ENCODE peak calls at places on chromosomes 4 and X, in eight cellular contexts. One of them, this sample, is unnamed.
A peak's percentile ranks its signal among the peaks of the same experiment; 100 is the strongest.

GRCh38 chr4:147194107-147194506 is 248.4 kb upstream of the TTC29 start:
- DNase-seq in adrenal gland: peak; percentile 26
- DNase-seq in glutamatergic neuron: no peak
- DNase-seq in DMS153: no peak
- DNase-seq in NCI-H510A: no peak
- DNase-seq in NB4: no peak
- DNase-seq in T follicular helper cell: no peak
- DNase-seq in B cell: no peak
- DNase-seq in this sample: no peak

GRCh38 chr4:134470544-134470943 is 269.0 kb upstream of the PABPC4L start:
- DNase-seq in NB4: peak; percentile 26
- DNase-seq in adrenal gland: no peak
- DNase-seq in B cell: no peak
- DNase-seq in DMS153: no peak
- DNase-seq in glutamatergic neuron: peak; percentile 18
- DNase-seq in T follicular helper cell: no peak
- DNase-seq in NCI-H510A: no peak
- DNase-seq in this sample: no peak

GRCh38 chr4:14018191-14018853 is 390.8 kb upstream of the BOD1L1 start:
- DNase-seq in NCI-H510A: no peak
- DNase-seq in adrenal gland: no peak
- DNase-seq in T follicular helper cell: no peak
- DNase-seq in B cell: no peak
- DNase-seq in NB4: no peak
- DNase-seq in DMS153: no peak
- DNase-seq in glutamatergic neuron: no peak
- DNase-seq in this sample: no peak

GRCh38 chr4:75289843-75290616 is 224.2 kb downstream of the RCHY1 start:
- DNase-seq in T follicular helper cell: no peak
- DNase-seq in DMS153: peak; percentile 94
- DNase-seq in NCI-H510A: peak; percentile 70
- DNase-seq in NB4: peak; percentile 26
- DNase-seq in adrenal gland: no peak
- DNase-seq in B cell: no peak
- DNase-seq in glutamatergic neuron: peak; percentile 17
- DNase-seq in this sample: no peak

GRCh38 chr4:159946983-159947645 is 844.2 kb downstream of the RAPGEF2 start:
- DNase-seq in adrenal gland: no peak
- DNase-seq in glutamatergic neuron: no peak
- DNase-seq in NB4: peak; percentile 59
- DNase-seq in B cell: no peak
- DNase-seq in T follicular helper cell: no peak
- DNase-seq in NCI-H510A: peak; percentile 3
- DNase-seq in DMS153: peak; percentile 23
- DNase-seq in this sample: no peak

GRCh38 chrX:34880656-34881055 is 61.9 kb upstream of the FAM47B start:
- DNase-seq in NCI-H510A: no peak
- DNase-seq in adrenal gland: no peak
- DNase-seq in DMS153: no peak
- DNase-seq in glutamatergic neuron: no peak
- DNase-seq in T follicular helper cell: no peak
- DNase-seq in B cell: no peak
- DNase-seq in NB4: no peak
- DNase-seq in this sample: no peak

GRCh38 chrX:3326721-3327120 is 19.7 kb downstream of the MXRA5 start:
- DNase-seq in NCI-H510A: no peak
- DNase-seq in B cell: no peak
- DNase-seq in adrenal gland: no peak
- DNase-seq in NB4: peak; percentile 1
- DNase-seq in DMS153: no peak
- DNase-seq in T follicular helper cell: no peak
- DNase-seq in glutamatergic neuron: no peak
- DNase-seq in this sample: no peak

GRCh38 chrX:1754077-1754476 is 139.2 kb downstream of the ASMT start:
- DNase-seq in NB4: no peak
- DNase-seq in glutamatergic neuron: no peak
- DNase-seq in T follicular helper cell: no peak
- DNase-seq in NCI-H510A: no peak
- DNase-seq in DMS153: no peak
- DNase-seq in adrenal gland: no peak
- DNase-seq in B cell: no peak
- DNase-seq in this sample: peak; percentile 52

GRCh38 chrX:112043997-112044396 is 38.6 kb downstream of the TRPC5 start:
- DNase-seq in DMS153: no peak
- DNase-seq in B cell: no peak
- DNase-seq in NB4: peak; percentile 13
- DNase-seq in NCI-H510A: no peak
- DNase-seq in adrenal gland: no peak
- DNase-seq in glutamatergic neuron: no peak
- DNase-seq in T follicular helper cell: no peak
- DNase-seq in this sample: no peak

GRCh38 chrX:2521927-2522386 is 21.2 kb upstream of the DHRSX start:
- DNase-seq in NB4: no peak
- DNase-seq in B cell: no peak
- DNase-seq in NCI-H510A: no peak
- DNase-seq in adrenal gland: no peak
- DNase-seq in T follicular helper cell: no peak
- DNase-seq in DMS153: no peak
- DNase-seq in glutamatergic neuron: no peak
- DNase-seq in this sample: no peak

GRCh38 chr4:7393491-7394183 is 41.1 kb downstream of the PSAPL1 start:
- DNase-seq in glutamatergic neuron: no peak
- DNase-seq in DMS153: no peak
- DNase-seq in adrenal gland: no peak
- DNase-seq in NCI-H510A: no peak
- DNase-seq in T follicular helper cell: no peak
- DNase-seq in NB4: no peak
- DNase-seq in B cell: no peak
- DNase-seq in this sample: no peak

GRCh38 chr4:81164126-81164525 is 50.9 kb downstream of the PRKG2 start:
- DNase-seq in glutamatergic neuron: no peak
- DNase-seq in NB4: no peak
- DNase-seq in T follicular helper cell: no peak
- DNase-seq in DMS153: no peak
- DNase-seq in adrenal gland: no peak
- DNase-seq in B cell: no peak
- DNase-seq in NCI-H510A: no peak
- DNase-seq in this sample: no peak